ENCODE peak calls at places on chromosome 7, in seven cellular contexts. One of them, this sample, is unnamed.

GRCh38 chr7:126840869-126841268 is 411.9 kb downstream of the GRM8 start:
- DNase-seq in neuronal stem cell: no peak
- DNase-seq in WERI-Rb-1: no peak
- DNase-seq in BJ: no peak
- DNase-seq in breast epithelium: no peak
- DNase-seq in GM23338: no peak
- DNase-seq in lower lobe of right lung: no peak
- DNase-seq in this sample: no peak

GRCh38 chr7:7819442-7820247 is 101.2 kb upstream of the RPA3 start:
- DNase-seq in breast epithelium: no peak
- DNase-seq in GM23338: no peak
- DNase-seq in BJ: no peak
- DNase-seq in WERI-Rb-1: no peak
- DNase-seq in lower lobe of right lung: no peak
- DNase-seq in neuronal stem cell: no peak
- DNase-seq in this sample: no peak

GRCh38 chr7:7414776-7415603 is 120.7 kb downstream of the COL28A1 start:
- DNase-seq in WERI-Rb-1: no peak
- DNase-seq in BJ: no peak
- DNase-seq in neuronal stem cell: no peak
- DNase-seq in GM23338: no peak
- DNase-seq in lower lobe of right lung: no peak
- DNase-seq in breast epithelium: no peak
- DNase-seq in this sample: no peak

GRCh38 chr7:36207451-36208291 is 54.6 kb downstream of the EEPD1 start:
- DNase-seq in breast epithelium: peak; percentile 47
- DNase-seq in GM23338: no peak
- DNase-seq in BJ: peak; percentile 62
- DNase-seq in neuronal stem cell: no peak
- DNase-seq in lower lobe of right lung: peak; percentile 50
- DNase-seq in WERI-Rb-1: no peak
- DNase-seq in this sample: no peak

GRCh38 chr7:9013940-9014339 is 580.5 kb downstream of the NXPH1 start:
- DNase-seq in BJ: no peak
- DNase-seq in breast epithelium: no peak
- DNase-seq in neuronal stem cell: peak; percentile 5
- DNase-seq in WERI-Rb-1: no peak
- DNase-seq in GM23338: peak; percentile 75
- DNase-seq in lower lobe of right lung: no peak
- DNase-seq in this sample: peak; percentile 8

GRCh38 chr7:129845972-129846327 is 106.8 kb downstream of the UBE2H start:
- DNase-seq in BJ: peak; percentile 54
- DNase-seq in neuronal stem cell: no peak
- DNase-seq in lower lobe of right lung: no peak
- DNase-seq in WERI-Rb-1: no peak
- DNase-seq in breast epithelium: no peak
- DNase-seq in GM23338: no peak
- DNase-seq in this sample: no peak

GRCh38 chr7:132548489-132549078 is 27.7 kb downstream of the PLXNA4 start:
- DNase-seq in breast epithelium: no peak
- DNase-seq in BJ: peak; percentile 27
- DNase-seq in lower lobe of right lung: no peak
- DNase-seq in GM23338: no peak
- DNase-seq in WERI-Rb-1: no peak
- DNase-seq in neuronal stem cell: no peak
- DNase-seq in this sample: no peak

GRCh38 chr7:106986450-106986977 is 58.0 kb upstream of the PRKAR2B start:
- DNase-seq in neuronal stem cell: no peak
- DNase-seq in GM23338: no peak
- DNase-seq in lower lobe of right lung: no peak
- DNase-seq in BJ: no peak
- DNase-seq in WERI-Rb-1: no peak
- DNase-seq in breast epithelium: no peak
- DNase-seq in this sample: no peak

GRCh38 chr7:138691166-138691565 is 10.0 kb downstream of the SVOPL start:
- DNase-seq in breast epithelium: no peak
- DNase-seq in BJ: no peak
- DNase-seq in neuronal stem cell: no peak
- DNase-seq in WERI-Rb-1: no peak
- DNase-seq in lower lobe of right lung: no peak
- DNase-seq in GM23338: no peak
- DNase-seq in this sample: no peak

GRCh38 chr7:30681262-30682130 is 760 bp downstream of the CRHR2 start:
- DNase-seq in WERI-Rb-1: peak; percentile 39
- DNase-seq in GM23338: peak; percentile 87
- DNase-seq in neuronal stem cell: no peak
- DNase-seq in breast epithelium: no peak
- DNase-seq in BJ: no peak
- DNase-seq in lower lobe of right lung: peak; percentile 61
- DNase-seq in this sample: peak; percentile 90

GRCh38 chr7:55177589-55178261 is 158.9 kb downstream of the EGFR start:
- DNase-seq in breast epithelium: peak; percentile 80
- DNase-seq in GM23338: no peak
- DNase-seq in neuronal stem cell: no peak
- DNase-seq in WERI-Rb-1: no peak
- DNase-seq in BJ: no peak
- DNase-seq in lower lobe of right lung: no peak
- DNase-seq in this sample: no peak

GRCh38 chr7:43692582-43693373 is 36.5 kb downstream of the COA1 start:
- DNase-seq in GM23338: no peak
- DNase-seq in BJ: no peak
- DNase-seq in lower lobe of right lung: no peak
- DNase-seq in breast epithelium: no peak
- DNase-seq in neuronal stem cell: no peak
- DNase-seq in WERI-Rb-1: peak; percentile 20
- DNase-seq in this sample: no peak

GRCh38 chr7:95432606-95433005 is 2.2 kb downstream of the PON2 start:
- DNase-seq in breast epithelium: no peak
- DNase-seq in WERI-Rb-1: no peak
- DNase-seq in GM23338: no peak
- DNase-seq in lower lobe of right lung: no peak
- DNase-seq in BJ: no peak
- DNase-seq in neuronal stem cell: no peak
- DNase-seq in this sample: no peak

GRCh38 chr7:124152859-124153692 is 120.2 kb upstream of the TMEM229A start:
- DNase-seq in GM23338: peak; percentile 76
- DNase-seq in BJ: no peak
- DNase-seq in breast epithelium: no peak
- DNase-seq in neuronal stem cell: peak; percentile 6
- DNase-seq in WERI-Rb-1: peak; percentile 43
- DNase-seq in lower lobe of right lung: no peak
- DNase-seq in this sample: peak; percentile 15

GRCh38 chr7:25835191-25835590 is 316.8 kb upstream of the NFE2L3 start:
- DNase-seq in GM23338: no peak
- DNase-seq in lower lobe of right lung: no peak
- DNase-seq in breast epithelium: no peak
- DNase-seq in BJ: peak; percentile 46
- DNase-seq in WERI-Rb-1: no peak
- DNase-seq in neuronal stem cell: no peak
- DNase-seq in this sample: no peak

GRCh38 chr7:101179117-101179779 is 845 bp downstream of the NAT16 start:
- DNase-seq in BJ: no peak
- DNase-seq in neuronal stem cell: no peak
- DNase-seq in GM23338: peak; percentile 78
- DNase-seq in lower lobe of right lung: no peak
- DNase-seq in breast epithelium: no peak
- DNase-seq in WERI-Rb-1: no peak
- DNase-seq in this sample: peak; percentile 82

GRCh38 chr7:158702944-158703343 is 1.7 kb downstream of the NCAPG2 start:
- DNase-seq in WERI-Rb-1: no peak
- DNase-seq in GM23338: no peak
- DNase-seq in breast epithelium: no peak
- DNase-seq in BJ: no peak
- DNase-seq in lower lobe of right lung: no peak
- DNase-seq in neuronal stem cell: no peak
- DNase-seq in this sample: no peak
- H3K4me3 ChIP-seq in WERI-Rb-1: no peak overlapping the region
- H3K4me3 ChIP-seq in GM23338: peak overlapping the region; percentile 91
- H3K4me3 ChIP-seq in breast epithelium: no peak overlapping the region
- H3K4me3 ChIP-seq in BJ: no peak overlapping the region
- H3K4me3 ChIP-seq in lower lobe of right lung: no peak overlapping the region
- H3K4me3 ChIP-seq in neuronal stem cell: peak overlapping the region; percentile 99
- H3K4me3 ChIP-seq in this sample: no peak overlapping the region

GRCh38 chr7:100035865-100036264 is 13.7 kb upstream of the ZSCAN21 start:
- DNase-seq in breast epithelium: no peak
- DNase-seq in neuronal stem cell: no peak
- DNase-seq in BJ: no peak
- DNase-seq in WERI-Rb-1: no peak
- DNase-seq in GM23338: no peak
- DNase-seq in lower lobe of right lung: no peak
- DNase-seq in this sample: no peak
- H3K36me3 ChIP-seq in breast epithelium: peaks cover 7% of the 10 kb centered on the region
- H3K36me3 ChIP-seq in neuronal stem cell: peaks cover 79% of the 10 kb centered on the region
- H3K36me3 ChIP-seq in BJ: peaks cover 19% of the 10 kb centered on the region
- H3K36me3 ChIP-seq in WERI-Rb-1: peaks cover 58% of the 10 kb centered on the region
- H3K36me3 ChIP-seq in GM23338: peaks cover 27% of the 10 kb centered on the region
- H3K36me3 ChIP-seq in lower lobe of right lung: peaks cover 56% of the 10 kb centered on the region
- H3K36me3 ChIP-seq in this sample: peaks cover 21% of the 10 kb centered on the region

GRCh38 chr7:50406935-50407334 is 43.2 kb downstream of the FIGNL1 start:
- DNase-seq in breast epithelium: no peak
- DNase-seq in GM23338: no peak
- DNase-seq in neuronal stem cell: no peak
- DNase-seq in lower lobe of right lung: no peak
- DNase-seq in BJ: no peak
- DNase-seq in WERI-Rb-1: no peak
- DNase-seq in this sample: no peak
- H3K27me3 ChIP-seq in breast epithelium: peaks cover 12% of the 10 kb centered on the region
- H3K27me3 ChIP-seq in GM23338: no peaks in the 10 kb centered on the region
- H3K27me3 ChIP-seq in neuronal stem cell: peaks cover 3% of the 10 kb centered on the region
- H3K27me3 ChIP-seq in lower lobe of right lung: no peaks in the 10 kb centered on the region
- H3K27me3 ChIP-seq in BJ: peaks cover 1% of the 10 kb centered on the region
- H3K27me3 ChIP-seq in WERI-Rb-1: no peaks in the 10 kb centered on the region
- H3K27me3 ChIP-seq in this sample: no peaks in the 10 kb centered on the region

DNA sequence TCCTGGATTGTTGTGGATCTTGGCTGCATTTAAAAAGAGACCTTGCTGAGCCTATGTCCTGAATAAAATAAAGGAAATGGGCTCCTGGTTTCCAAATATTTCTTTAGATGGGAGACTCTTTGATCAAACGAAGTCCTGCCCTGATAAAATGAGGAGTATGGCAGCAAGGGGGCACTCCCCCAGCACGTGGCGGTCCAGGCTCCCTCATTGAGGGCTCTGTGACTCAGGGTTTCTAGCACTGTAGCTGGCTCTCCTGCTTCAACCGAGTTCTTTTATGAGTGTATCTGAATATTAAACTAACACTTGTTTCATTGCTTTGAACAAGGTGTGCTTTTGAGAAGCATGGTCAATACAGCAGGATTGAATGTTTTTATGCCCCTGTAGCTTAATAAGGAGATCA is 114.2 kb downstream of the AVL9 start:
- DNase-seq in BJ: no peak
- DNase-seq in breast epithelium: no peak
- DNase-seq in lower lobe of right lung: no peak
- DNase-seq in GM23338: no peak
- DNase-seq in WERI-Rb-1: no peak
- DNase-seq in neuronal stem cell: no peak
- DNase-seq in this sample: no peak
- H3K4me3 ChIP-seq in BJ: no peak overlapping the region
- H3K4me3 ChIP-seq in breast epithelium: no peak overlapping the region
- H3K4me3 ChIP-seq in lower lobe of right lung: no peak overlapping the region
- H3K4me3 ChIP-seq in GM23338: no peak overlapping the region
- H3K4me3 ChIP-seq in WERI-Rb-1: no peak overlapping the region
- H3K4me3 ChIP-seq in neuronal stem cell: no peak overlapping the region
- H3K4me3 ChIP-seq in this sample: no peak overlapping the region

DNA sequence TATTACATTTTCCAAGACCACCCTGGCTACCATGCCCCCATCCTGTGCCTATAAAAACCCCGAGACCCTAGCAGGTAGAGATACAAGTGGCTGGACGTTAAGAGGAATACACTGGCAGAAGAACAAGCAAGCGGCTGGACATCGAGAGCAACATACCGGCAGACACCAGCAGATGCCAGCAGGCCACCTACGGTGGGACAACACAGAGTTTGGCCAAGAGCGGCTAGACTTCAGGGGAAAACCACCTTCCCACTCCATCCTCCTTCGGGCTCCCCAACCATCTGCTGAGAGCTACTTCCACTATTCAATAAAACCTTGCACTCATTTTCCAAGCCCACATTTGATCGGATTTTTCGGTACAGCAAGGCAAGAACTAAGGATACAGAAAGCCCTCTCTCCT is 70.3 kb downstream of the ORC5 start:
- DNase-seq in WERI-Rb-1: no peak
- DNase-seq in neuronal stem cell: no peak
- DNase-seq in GM23338: no peak
- DNase-seq in BJ: no peak
- DNase-seq in breast epithelium: no peak
- DNase-seq in lower lobe of right lung: no peak
- DNase-seq in this sample: no peak
- H3K36me3 ChIP-seq in WERI-Rb-1: peaks cover 10% of the 10 kb centered on the region
- H3K36me3 ChIP-seq in neuronal stem cell: peaks cover 71% of the 10 kb centered on the region
- H3K36me3 ChIP-seq in GM23338: no peaks in the 10 kb centered on the region
- H3K36me3 ChIP-seq in BJ: no peaks in the 10 kb centered on the region
- H3K36me3 ChIP-seq in breast epithelium: no peaks in the 10 kb centered on the region
- H3K36me3 ChIP-seq in lower lobe of right lung: peaks cover 36% of the 10 kb centered on the region
- H3K36me3 ChIP-seq in this sample: peaks cover 1% of the 10 kb centered on the region